ENCODE peak calls at places on chromosomes 13 and 19, in six cellular contexts. D is myocyte; C is endothelial cell; N is germinal center; F is CD8-positive, alpha-beta T cell; G is NCI-H748 treated with DMSO at 0.1 percent for 48 hours. L is an unnamed sample.

GRCh38 chr19:35563207-35563829 is at the start of gene ATP4A:
- DNase-seq in F (no peak), N (no peak), C (no peak), G (no peak), D (no peak), L (no peak)

GRCh38 chr19:3774621-3775373 is 2.8 kb upstream of the RAX2 start:
- DNase-seq in D (no peak), N (no peak), C (no peak), G (no peak), F (no peak), L (no peak)

GRCh38 chr19:39362682-39363657 is 20.7 kb downstream of the SAMD4B start:
- DNase-seq in G (no peak), F (no peak), C (no peak), D (no peak), N (no peak), L (no peak)

GRCh38 chr19:40553885-40554857 is 22.5 kb upstream of the SHKBP1 start:
- DNase-seq in D (no peak), C (no peak), G (no peak), F (no peak), N (no peak), L (no peak)

GRCh38 chr19:49843265-49843664 is 7.7 kb upstream of the PTOV1 start:
- DNase-seq in N (peak), F (no peak), D (no peak), G (no peak), C (no peak), L (peak)

GRCh38 chr13:39776439-39776838 is 121.0 kb downstream of the COG6 start:
- DNase-seq in D (peak), N (no peak), G (no peak), F (no peak), C (no peak), L (no peak)

GRCh38 chr13:73703606-73704005 is 430.6 kb downstream of the KLF12 start:
- DNase-seq in F (no peak), D (no peak), G (no peak), N (no peak), C (no peak), L (no peak)

GRCh38 chr19:18793144-18794028 is 2.3 kb upstream of the COMP start:
- DNase-seq in D (no peak), G (no peak), F (no peak), N (no peak), C (no peak), L (no peak)

GRCh38 chr13:33132644-33133440 is 116.6 kb downstream of the KL start:
- DNase-seq in D (no peak), C (no peak), G (no peak), F (no peak), N (no peak), L (no peak)

GRCh38 chr13:30818323-30818960 is 83.1 kb downstream of the ALOX5AP start:
- DNase-seq in D (peak), N (no peak), F (no peak), C (no peak), G (no peak), L (no peak)

GRCh38 chr19:12364391-12365093 is 941 bp downstream of the ZNF442 start:
- DNase-seq in C (no peak), G (no peak), D (peak), F (peak), N (no peak), L (no peak)

GRCh38 chr13:40148103-40148502 is 492.6 kb downstream of the COG6 start:
- DNase-seq in G (no peak), N (no peak), F (no peak), C (no peak), D (no peak), L (no peak)

GRCh38 chr13:110138700-110139036 is 168.3 kb downstream of the COL4A1 start:
- DNase-seq in C (no peak), F (no peak), N (no peak), G (no peak), D (no peak), L (no peak)

GRCh38 chr19:1469200-1469935 is 9.6 kb downstream of the C19orf25 start:
- DNase-seq in D (no peak), C (no peak), G (no peak), F (no peak), N (no peak), L (no peak)

GRCh38 chr13:85816413-85816812 is 17.2 kb upstream of the SLITRK6 start:
- DNase-seq in C (no peak), F (no peak), G (peak), D (no peak), N (no peak), L (no peak)

GRCh38 chr19:1577090-1577928 is 9.2 kb upstream of the MEX3D start:
- DNase-seq in F (no peak), D (no peak), G (no peak), C (no peak), N (no peak), L (no peak)

GRCh38 chr19:33152178-33152577 is 20.3 kb downstream of the WDR88 start:
- DNase-seq in D (no peak), N (no peak), G (no peak), F (no peak), C (no peak), L (no peak)

GRCh38 chr19:8506402-8506957 is 4.0 kb upstream of the PRAM1 start:
- DNase-seq in N (no peak), C (no peak), G (peak), F (no peak), D (no peak), L (no peak)

GRCh38 chr13:70206671-70207070 is 98.4 kb upstream of the KLHL1 start:
- DNase-seq in F (no peak), D (no peak), N (no peak), G (no peak), C (no peak), L (no peak)

GRCh38 chr13:47798194-47798593 is 202.9 kb downstream of the SUCLA2 start:
- DNase-seq in C (no peak), F (no peak), D (no peak), N (no peak), G (no peak), L (no peak)

GRCh38 chr19:48772503-48772953 is 17.2 kb downstream of the FGF21 start:
- DNase-seq in C (no peak), D (no peak), N (no peak), G (no peak), F (no peak), L (no peak)

GRCh38 chr19:21322528-21322927 is 6.7 kb downstream of the ZNF708 start:
- DNase-seq in C (no peak), G (no peak), N (no peak), F (no peak), D (no peak), L (no peak)

GRCh38 chr13:112134150-112135075 is 67.5 kb downstream of the SOX1 start:
- DNase-seq in N (no peak), C (no peak), D (no peak), F (peak), G (no peak), L (no peak)

GRCh38 chr13:55516610-55517009 is 1624.1 kb upstream of the PRR20A start:
- DNase-seq in N (no peak), C (no peak), F (no peak), G (no peak), D (no peak), L (no peak)

GRCh38 chr19:12987781-12988180 is 7.5 kb upstream of the NFIX start:
- DNase-seq in N (no peak), D (no peak), C (no peak), F (no peak), G (no peak), L (peak)

GRCh38 chr19:11767633-11768133 is 883 bp downstream of the ZNF441 start:
- DNase-seq in F (peak), C (no peak), N (peak), G (no peak), D (peak), L (peak)

GRCh38 chr19:38233740-38234251 is 9.8 kb upstream of the DPF1 start:
- DNase-seq in D (peak), G (peak), N (peak), F (peak), C (peak), L (peak)

GRCh38 chr13:44432595-44432994 is 59.0 kb downstream of the SERP2 start:
- DNase-seq in C (no peak), F (no peak), N (no peak), G (no peak), D (no peak), L (no peak)

GRCh38 chr19:47991191-47991808 is 670 bp downstream of the BSPH1 start:
- DNase-seq in D (no peak), G (no peak), F (no peak), C (no peak), N (no peak), L (no peak)

GRCh38 chr19:29483944-29484581 is 41.7 kb upstream of the VSTM2B start:
- DNase-seq in N (no peak), F (peak), D (no peak), C (no peak), G (no peak), L (no peak)

GRCh38 chr13:33290421-33290965 is 4.9 kb upstream of the STARD13 start:
- DNase-seq in D (no peak), F (no peak), G (no peak), C (no peak), N (no peak), L (no peak)

L was measured in OCI-LY7.